ENCODE peak calls at places on chromosomes 3 and 15, in five cellular contexts. D is Peyer's patch, P is GM13976, A is HL-60, B is adrenal gland. Y is an unnamed sample.

GRCh38 chr3:11465744-11466611 is 177.7 kb downstream of the VGLL4 start:
- DNase-seq in D (no peak), P (no peak), A (no peak), B (peak; percentile 78), Y (no peak)

GRCh38 chr3:123953735-123954134 is 7.3 kb downstream of the CCDC14 start:
- DNase-seq in D (no peak), P (no peak), A (no peak), B (no peak), Y (no peak)

GRCh38 chr3:18439281-18439680 is 14.1 kb upstream of the SATB1 start:
- DNase-seq in D (no peak), P (no peak), A (no peak), B (no peak), Y (no peak)

GRCh38 chr3:159839561-159840379 is 148.9 kb upstream of the IL12A start:
- DNase-seq in D (no peak), P (peak; percentile 34), A (no peak), B (peak; percentile 10), Y (no peak)

GRCh38 chr15:75694241-75695182 is 18.1 kb downstream of the CSPG4 start:
- DNase-seq in D (peak; percentile 70), P (no peak), A (no peak), B (peak; percentile 94), Y (no peak)

GRCh38 chr3:78905700-78906099 is 862.1 kb downstream of the ROBO1 start:
- DNase-seq in D (no peak), P (no peak), A (no peak), B (no peak), Y (no peak)

GRCh38 chr15:90099868-90100854 is 2.1 kb downstream of the IDH2 start:
- DNase-seq in D (peak; percentile 72), P (no peak), A (peak; percentile 56), B (no peak), Y (no peak)

GRCh38 chr15:59268199-59268979 is 61.7 kb downstream of the LDHAL6B start:
- DNase-seq in D (no peak), P (no peak), A (no peak), B (no peak), Y (no peak)

GRCh38 chr15:33825453-33825852 is 142.8 kb upstream of the CHRM5 start:
- DNase-seq in D (no peak), P (no peak), A (no peak), B (peak; percentile 31), Y (no peak)

GRCh38 chr3:25021816-25022215 is 406.2 kb upstream of the RARB start:
- DNase-seq in D (no peak), P (no peak), A (no peak), B (no peak), Y (no peak)

GRCh38 chr3:29914861-29915524 is 634.1 kb downstream of the RBMS3 start:
- DNase-seq in D (no peak), P (no peak), A (no peak), B (no peak), Y (no peak)

GRCh38 chr3:160413613-160414248 is 14.3 kb downstream of the SMC4 start:
- DNase-seq in D (peak; percentile 82), P (peak; percentile 55), A (peak; percentile 59), B (peak; percentile 67), Y (peak; percentile 43)

GRCh38 chr15:73322665-73323373 is 45.9 kb downstream of the HCN4 start:
- DNase-seq in D (no peak), P (no peak), A (no peak), B (no peak), Y (no peak)

GRCh38 chr3:188901126-188901525 is 270.6 kb upstream of the TPRG1 start:
- DNase-seq in D (no peak), P (no peak), A (no peak), B (no peak), Y (no peak)

GRCh38 chr3:13282986-13283876 is 136.9 kb downstream of the NUP210 start:
- DNase-seq in D (peak; percentile 25), P (peak; percentile 70), A (no peak), B (no peak), Y (no peak)

GRCh38 chr3:105647047-105647446 is 221.8 kb downstream of the CBLB start:
- DNase-seq in D (peak; percentile 57), P (no peak), A (peak; percentile 41), B (peak; percentile 85), Y (no peak)

GRCh38 chr3:148023994-148024393 is 614.8 kb downstream of the ZIC1 start:
- DNase-seq in D (no peak), P (no peak), A (no peak), B (no peak), Y (no peak)

GRCh38 chr3:100984257-100984772 is 8.9 kb downstream of the ABI3BP start:
- DNase-seq in D (no peak), P (no peak), A (no peak), B (no peak), Y (no peak)

GRCh38 chr3:156729460-156730179 is 55.2 kb downstream of the TIPARP start:
- DNase-seq in D (no peak), P (no peak), A (no peak), B (no peak), Y (no peak)

GRCh38 chr3:156681003-156681402 is 6.6 kb downstream of the TIPARP start:
- DNase-seq in D (peak; percentile 64), P (no peak), A (peak; percentile 76), B (no peak), Y (no peak)

GRCh38 chr15:96388673-96389072 is 58.2 kb downstream of the NR2F2 start:
- DNase-seq in D (no peak), P (no peak), A (no peak), B (no peak), Y (no peak)

GRCh38 chr3:128971421-128971820 is 22.5 kb downstream of the CFAP92 start:
- DNase-seq in D (no peak), P (no peak), A (no peak), B (peak; percentile 66), Y (no peak)

GRCh38 chr3:47123857-47124256 is 40.1 kb downstream of the SETD2 start:
- DNase-seq in D (no peak), P (no peak), A (no peak), B (no peak), Y (no peak)

GRCh38 chr3:148309390-148310035 is 388.2 kb upstream of the AGTR1 start:
- DNase-seq in D (no peak), P (no peak), A (no peak), B (peak; percentile 32), Y (no peak)

GRCh38 chr3:40190056-40190455 is 119.5 kb upstream of the EIF1B start:
- DNase-seq in D (no peak), P (no peak), A (no peak), B (no peak), Y (no peak)

GRCh38 chr3:14827776-14828175 is 9.0 kb downstream of the FGD5 start:
- DNase-seq in D (no peak), P (no peak), A (no peak), B (no peak), Y (no peak)

GRCh38 chr15:56034514-56034913 is 41.1 kb upstream of the NEDD4 start:
- DNase-seq in D (no peak), P (no peak), A (no peak), B (no peak), Y (no peak)

GRCh38 chr3:152307829-152308474 is 39.2 kb downstream of the MBNL1 start:
- DNase-seq in D (no peak), P (no peak), A (no peak), B (no peak), Y (no peak)

GRCh38 chr3:188037116-188037718 is 116.7 kb upstream of the LPP start:
- DNase-seq in D (no peak), P (no peak), A (no peak), B (peak; percentile 31), Y (no peak)

DNA sequence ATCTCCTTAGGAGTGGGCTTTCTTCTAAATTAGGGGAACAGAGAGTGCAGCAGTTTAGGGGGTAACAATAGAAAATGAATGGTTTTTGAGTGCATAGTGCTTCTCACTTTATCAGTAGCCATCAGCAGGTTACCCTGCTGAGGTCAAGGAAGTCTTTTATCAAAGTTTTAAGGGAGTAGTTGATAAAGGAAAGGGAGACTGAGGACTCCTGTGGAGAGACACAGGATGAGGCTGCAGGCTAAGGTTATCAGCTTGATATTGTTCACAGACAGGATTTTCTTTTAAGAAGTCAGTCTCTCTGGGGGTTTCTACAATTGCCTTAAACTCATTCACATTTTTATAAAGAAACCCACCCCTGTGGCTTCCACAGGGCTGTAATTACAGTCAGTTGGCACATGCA is 205.0 kb downstream of the AGBL1 start:
- DNase-seq in D (no peak), P (no peak), A (no peak), B (no peak), Y (no peak)
- TF ChIP-seq CTCF in D (no peak), P (no peak), A (no peak), B (no peak), Y (no peak)

GRCh38 chr3:116607205-116607604 is 102.4 kb upstream of the TUSC7 start:
- DNase-seq in D (no peak), P (no peak), A (no peak), B (no peak), Y (no peak)
- TF ChIP-seq CTCF in D (no peak), P (no peak), A (no peak), B (no peak), Y (no peak)

DNA sequence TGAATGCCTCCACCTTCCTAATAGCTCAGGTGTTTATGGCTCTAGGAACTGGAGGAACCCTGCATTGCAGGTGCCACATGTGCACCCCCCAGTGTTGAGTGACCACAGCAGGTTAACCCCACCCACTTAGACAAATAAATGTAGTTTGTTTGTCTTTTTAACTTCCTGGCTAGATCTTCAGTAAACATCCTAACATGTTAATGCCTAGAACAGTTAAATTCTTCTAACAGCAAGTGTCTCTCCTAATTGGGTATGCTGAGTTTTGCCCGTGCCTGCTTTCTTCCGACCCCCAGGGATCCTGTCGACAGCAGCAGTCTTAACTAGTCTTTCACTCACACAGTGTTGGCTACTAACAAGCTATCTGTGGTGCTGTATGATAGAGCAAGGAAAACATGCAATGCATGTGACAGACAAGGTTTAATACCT is 35.5 kb downstream of the SRP14 start:
- DNase-seq in D (no peak), P (no peak), A (no peak), B (no peak), Y (no peak)
- TF ChIP-seq CTCF in D (no peak), P (no peak), A (no peak), B (no peak), Y (no peak)

GRCh38 chr3:66831931-66832330 is 166.2 kb upstream of the KBTBD8 start:
- DNase-seq in D (no peak), P (no peak), A (no peak), B (no peak), Y (no peak)

DNA sequence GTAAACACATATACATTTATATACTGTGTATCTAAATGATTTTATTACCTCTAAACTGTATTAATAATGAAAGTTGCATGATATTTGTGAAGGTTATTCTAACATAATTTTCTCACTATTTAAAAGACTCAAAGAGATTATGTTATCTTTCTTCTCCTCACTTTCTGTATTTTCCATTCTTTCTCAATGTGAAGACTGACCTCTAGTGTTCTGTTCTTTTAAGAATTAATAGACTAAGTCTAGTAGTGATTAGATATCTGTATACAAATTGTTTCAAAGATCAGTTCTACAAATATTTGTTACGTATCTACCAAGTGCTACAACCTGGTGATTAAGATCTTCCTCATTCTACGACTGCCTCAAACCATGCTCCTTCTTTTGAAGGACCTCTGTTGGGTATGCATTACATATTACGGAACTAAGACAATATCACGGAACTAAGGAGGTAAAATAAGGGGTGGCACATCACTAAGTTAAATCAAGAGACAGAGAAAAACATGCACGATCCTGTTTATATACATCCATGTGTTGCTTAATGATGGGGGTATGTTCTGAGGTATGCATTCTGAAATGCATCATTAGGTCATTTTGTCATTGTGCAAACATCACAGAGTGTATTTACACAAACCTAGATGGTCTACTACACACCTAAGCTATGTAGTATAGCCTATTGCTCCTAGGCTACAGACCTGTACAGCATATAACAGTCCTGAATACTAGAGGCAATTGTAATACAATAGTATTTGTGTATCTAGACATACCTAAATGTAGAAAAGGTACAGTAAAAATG is 161.5 kb upstream of the KBTBD8 start:
- DNase-seq in D (no peak), P (no peak), A (no peak), B (no peak), Y (no peak)
- TF ChIP-seq CTCF in D (no peak), P (peak; percentile 3), A (no peak), B (no peak), Y (no peak)